ENCODE peak calls at places on chromosomes 1 and 21, in nine cellular contexts. O is ACHN; P is Kasumi-1; T is upper lobe of right lung; C is uterus; I is AG10803; F is CD8-positive, alpha-beta T cell; H is activated CD4-positive, alpha-beta T cell treated with anti-CD3 and anti-CD28 coated beads, Interleukin-2, amount 10 ng/mL, durations not matched to agents 7 days and 5 days; U is smooth muscle cell of the brain vasculature. E is an unnamed sample.

GRCh38 chr1:3315991-3316943 is 138.2 kb upstream of the ARHGEF16 start:
- DNase-seq in U (no peak), C (no peak), O (no peak), F (peak; percentile 52), I (no peak), H (no peak), P (no peak), T (no peak), E (no peak)

GRCh38 chr1:5338466-5338865 is 653.8 kb downstream of the NPHP4 start:
- DNase-seq in T (no peak), O (no peak), U (no peak), P (no peak), I (no peak), F (no peak), H (no peak), C (no peak), E (no peak)

GRCh38 chr1:152626688-152627087 is 3.8 kb upstream of the LCE3A start:
- DNase-seq in C (no peak), I (no peak), H (no peak), P (no peak), U (no peak), O (no peak), T (no peak), F (no peak), E (no peak)

GRCh38 chr1:181383695-181384094 is 99.6 kb upstream of the CACNA1E start:
- DNase-seq in O (no peak), P (peak; percentile 6), H (no peak), C (no peak), U (no peak), I (no peak), F (no peak), T (no peak), E (no peak)

GRCh38 chr1:28199328-28200233 is 23.1 kb upstream of the PTAFR start:
- DNase-seq in F (peak; percentile 77), P (no peak), O (no peak), T (no peak), C (no peak), H (peak; percentile 85), U (no peak), I (no peak), E (no peak)

GRCh38 chr1:198162091-198162767 is 5.4 kb downstream of the NEK7 start:
- DNase-seq in P (peak; percentile 56), T (no peak), F (no peak), I (no peak), H (no peak), C (no peak), U (no peak), O (no peak), E (no peak)

GRCh38 chr1:5424802-5425201 is 567.4 kb downstream of the NPHP4 start:
- DNase-seq in O (no peak), T (no peak), C (no peak), H (no peak), U (no peak), P (no peak), I (no peak), F (no peak), E (no peak)

GRCh38 chr1:83760211-83760978 is 238.5 kb downstream of the TTLL7 start:
- DNase-seq in H (no peak), I (no peak), O (no peak), F (no peak), T (no peak), P (no peak), U (no peak), C (no peak), E (no peak)

GRCh38 chr1:230709619-230710542 is 4.0 kb downstream of the AGT start:
- DNase-seq in U (no peak), H (no peak), I (no peak), T (no peak), O (no peak), C (no peak), P (no peak), F (no peak), E (no peak)

GRCh38 chr21:31898898-31899630 is 26.2 kb downstream of the HUNK start:
- DNase-seq in F (no peak), H (no peak), P (no peak), T (no peak), U (no peak), C (no peak), O (no peak), I (no peak), E (no peak)

GRCh38 chr21:41956926-41957729 is 3.3 kb upstream of the C2CD2 start:
- DNase-seq in H (no peak), C (no peak), U (peak; percentile 24), O (peak; percentile 44), T (no peak), P (peak; percentile 32), I (peak; percentile 79), F (no peak), E (no peak)

GRCh38 chr21:46663754-46664153 is 28.3 kb downstream of the PRMT2 start:
- DNase-seq in C (no peak), P (no peak), I (no peak), O (no peak), F (no peak), T (no peak), U (no peak), H (no peak), E (no peak)

GRCh38 chr1:192311281-192311680 is 5.5 kb upstream of the RGS21 start:
- DNase-seq in C (no peak), T (no peak), I (peak; percentile 3), P (peak; percentile 48), H (no peak), U (peak; percentile 21), O (peak; percentile 54), F (no peak), E (peak; percentile 44)

GRCh38 chr1:109208847-109209463 is 4.8 kb upstream of the SARS1 start:
- DNase-seq in I (no peak), O (no peak), T (no peak), H (no peak), U (no peak), P (no peak), F (no peak), C (no peak), E (no peak)

GRCh38 chr1:224880593-224881307 is 48.7 kb upstream of the DNAH14 start:
- DNase-seq in U (no peak), I (peak; percentile 28), P (no peak), T (no peak), H (no peak), F (no peak), C (no peak), O (no peak), E (no peak)

GRCh38 chr21:41671859-41672542 is 94.9 kb downstream of the RIPK4 start:
- DNase-seq in C (no peak), I (no peak), H (peak; percentile 29), T (peak; percentile 51), U (no peak), P (no peak), F (no peak), O (no peak), E (no peak)

GRCh38 chr1:5513891-5514515 is 478.2 kb downstream of the NPHP4 start:
- DNase-seq in O (no peak), F (no peak), T (no peak), P (peak; percentile 23), C (no peak), U (no peak), I (no peak), H (no peak), E (no peak)

GRCh38 chr21:38957575-38958340 is 152.0 kb downstream of the ETS2 start:
- DNase-seq in O (no peak), C (no peak), T (no peak), P (no peak), H (no peak), F (no peak), U (no peak), I (no peak), E (no peak)

GRCh38 chr1:10508511-10508951 is 33.8 kb downstream of the PEX14 start:
- DNase-seq in O (peak; percentile 71), P (no peak), H (no peak), U (no peak), F (no peak), C (no peak), T (no peak), I (peak; percentile 34), E (no peak)

GRCh38 chr1:161983725-161984124 is 39.9 kb downstream of the OLFML2B start:
- DNase-seq in T (no peak), H (no peak), C (no peak), P (no peak), F (no peak), U (no peak), I (no peak), O (no peak), E (no peak)

GRCh38 chr1:36739703-36740289 is 257.1 kb upstream of the CSF3R start:
- DNase-seq in O (no peak), F (no peak), P (no peak), T (no peak), U (no peak), I (no peak), C (no peak), H (no peak), E (no peak)

GRCh38 chr1:76868154-76868882 is 1.0 kb downstream of the ST6GALNAC5 start:
- DNase-seq in U (no peak), C (no peak), O (peak; percentile 18), I (peak; percentile 58), H (no peak), F (no peak), T (peak; percentile 69), P (peak; percentile 4), E (no peak)

GRCh38 chr21:34992736-34993135 is 56.4 kb downstream of the RUNX1 start:
- DNase-seq in I (peak; percentile 53), T (no peak), F (no peak), P (no peak), O (peak; percentile 42), C (no peak), U (no peak), H (no peak), E (no peak)

GRCh38 chr1:224703702-224704408 is 87.7 kb downstream of the CNIH3 start:
- DNase-seq in T (no peak), F (no peak), H (no peak), C (no peak), I (no peak), P (no peak), U (no peak), O (no peak), E (no peak)

GRCh38 chr1:200279810-200280411 is 129.9 kb downstream of the ZNF281 start:
- DNase-seq in H (peak; percentile 37), I (peak; percentile 43), T (no peak), O (peak; percentile 77), F (no peak), U (peak; percentile 45), P (peak; percentile 25), C (no peak), E (peak; percentile 22)

GRCh38 chr1:93608188-93609109 is 73.2 kb downstream of the BCAR3 start:
- DNase-seq in F (no peak), I (no peak), O (no peak), P (no peak), T (no peak), H (no peak), C (no peak), U (no peak), E (no peak)

GRCh38 chr1:6465461-6466005 is 440 bp downstream of the TNFRSF25 start:
- DNase-seq in I (no peak), U (no peak), P (no peak), C (no peak), O (no peak), F (peak; percentile 71), H (peak; percentile 51), T (no peak), E (no peak)

GRCh38 chr1:27392096-27392777 is at the start of gene GPR3:
- DNase-seq in C (peak; percentile 91), T (peak; percentile 92), H (peak; percentile 94), U (peak; percentile 70), I (peak; percentile 82), P (peak; percentile 88), F (peak; percentile 92), O (peak; percentile 86), E (peak; percentile 72)

GRCh38 chr21:43645414-43645891 is 13.8 kb downstream of the HSF2BP start:
- DNase-seq in I (peak; percentile 84), F (peak; percentile 35), C (peak; percentile 57), P (peak; percentile 97), O (peak; percentile 80), U (peak; percentile 54), T (no peak), H (peak; percentile 48), E (no peak)

GRCh38 chr1:243348331-243348730 is 92.5 kb downstream of the SDCCAG8 start:
- DNase-seq in C (no peak), U (no peak), T (no peak), P (no peak), H (no peak), I (no peak), F (no peak), O (no peak), E (no peak)

GRCh38 chr21:25107708-25108107 is 499.6 kb downstream of the MRPL39 start:
- DNase-seq in P (no peak), O (no peak), T (no peak), F (no peak), I (peak; percentile 70), C (no peak), H (no peak), U (no peak), E (no peak)

E was measured in NCI-H1048.